ENCODE peak calls at places on chromosomes 11 and 22, in seven cellular contexts. X is CD4-positive, CD25-positive, alpha-beta regulatory T cell; R is thoracic aorta; E is lung; C is H1; U is psoas muscle; K is astrocyte. V is an unnamed sample. For H3K4me1, the result is how much of the 10 kb centered on the place peaks cover.

GRCh38 chr22:45230026-45230845 is 10.5 kb downstream of the KIAA0930 start:
- DNase-seq in X (no peak), R (no peak), E (no peak), C (no peak), U (peak), K (no peak), V (no peak)

GRCh38 chr11:101187748-101188147 is 58.1 kb upstream of the PGR start:
- DNase-seq in X (no peak), R (no peak), E (no peak), C (no peak), U (no peak), K (no peak), V (no peak)

GRCh38 chr11:103532133-103532788 is 423.0 kb downstream of the DYNC2H1 start:
- DNase-seq in X (no peak), R (no peak), E (no peak), C (no peak), U (no peak), K (peak), V (no peak)

GRCh38 chr22:41197808-41198585 is 7.1 kb upstream of the L3MBTL2 start:
- DNase-seq in X (peak), R (no peak), E (no peak), C (no peak), U (peak), K (peak), V (peak)

GRCh38 chr11:130522284-130522961 is 74.0 kb downstream of the ADAMTS15 start:
- DNase-seq in X (no peak), R (peak), E (peak), C (peak), U (peak), K (peak), V (peak)

GRCh38 chr11:131218542-131218941 is 151.9 kb upstream of the NTM start:
- DNase-seq in X (no peak), R (no peak), E (no peak), C (no peak), U (no peak), K (no peak), V (no peak)

GRCh38 chr11:116207349-116207748 is 565.4 kb downstream of the BUD13 start:
- DNase-seq in X (no peak), R (no peak), E (no peak), C (no peak), U (no peak), K (no peak), V (peak)

GRCh38 chr11:83816572-83817187 is 530.5 kb upstream of the CCDC90B start:
- DNase-seq in X (peak), R (no peak), E (no peak), C (no peak), U (no peak), K (peak), V (no peak)

GRCh38 chr11:110759972-110760381 is 47.7 kb upstream of the ARHGAP20 start:
- DNase-seq in X (no peak), R (no peak), E (peak), C (no peak), U (no peak), K (peak), V (no peak)

GRCh38 chr11:20668844-20669832 is at the start of gene NELL1:
- DNase-seq in X (no peak), R (no peak), E (no peak), C (peak), U (no peak), K (no peak), V (no peak)

GRCh38 chr11:102966011-102966410 is 10.5 kb upstream of the MMP13 start:
- DNase-seq in X (no peak), R (no peak), E (no peak), C (no peak), U (no peak), K (no peak), V (no peak)

GRCh38 chr11:64049509-64049908 is 13.8 kb downstream of the FLRT1 start:
- DNase-seq in X (no peak), R (no peak), E (no peak), C (no peak), U (no peak), K (no peak), V (no peak)

GRCh38 chr22:49116486-49116885 is 711.2 kb downstream of the BRD1 start:
- DNase-seq in X (no peak), R (no peak), E (no peak), C (no peak), U (no peak), K (no peak), V (no peak)

GRCh38 chr11:61543606-61544306 is 35.2 kb downstream of the LRRC10B start:
- DNase-seq in X (no peak), R (no peak), E (no peak), C (no peak), U (no peak), K (peak), V (no peak)

GRCh38 chr22:27370281-27370680 is 431.3 kb downstream of the MN1 start:
- DNase-seq in X (no peak), R (no peak), E (peak), C (no peak), U (no peak), K (no peak), V (no peak)

GRCh38 chr22:50306753-50307749 is at the start of gene PLXNB2:
- DNase-seq in X (no peak), R (no peak), E (peak), C (peak), U (peak), K (peak), V (peak)

GRCh38 chr11:2998073-2998850 is 6.1 kb upstream of the NAP1L4 start:
- DNase-seq in X (no peak), R (no peak), E (no peak), C (no peak), U (no peak), K (no peak), V (no peak)

GRCh38 chr11:61955416-61956135 is 5.4 kb downstream of the BEST1 start:
- DNase-seq in X (peak), R (no peak), E (no peak), C (peak), U (peak), K (no peak), V (no peak)

GRCh38 chr11:69411257-69411924 is 70.1 kb upstream of the LINC01488 start:
- DNase-seq in X (no peak), R (no peak), E (no peak), C (no peak), U (no peak), K (no peak), V (no peak)

GRCh38 chr22:29766632-29767288 is at the start of gene ZMAT5:
- DNase-seq in X (peak), R (peak), E (peak), C (peak), U (peak), K (peak), V (peak)

GRCh38 chr11:73314121-73314948 is 6.3 kb downstream of the ARHGEF17 start:
- DNase-seq in X (no peak), R (no peak), E (peak), C (no peak), U (peak), K (peak), V (peak)

GRCh38 chr11:73312036-73312435 is 4.0 kb downstream of the ARHGEF17 start:
- DNase-seq in X (no peak), R (no peak), E (no peak), C (no peak), U (peak), K (no peak), V (no peak)

GRCh38 chr11:73313652-73314051 is 5.6 kb downstream of the ARHGEF17 start:
- DNase-seq in X (no peak), R (no peak), E (no peak), C (no peak), U (peak), K (no peak), V (no peak)

GRCh38 chr11:73311394-73311869 is 3.4 kb downstream of the ARHGEF17 start:
- DNase-seq in X (no peak), R (no peak), E (no peak), C (no peak), U (peak), K (no peak), V (peak)

DNA sequence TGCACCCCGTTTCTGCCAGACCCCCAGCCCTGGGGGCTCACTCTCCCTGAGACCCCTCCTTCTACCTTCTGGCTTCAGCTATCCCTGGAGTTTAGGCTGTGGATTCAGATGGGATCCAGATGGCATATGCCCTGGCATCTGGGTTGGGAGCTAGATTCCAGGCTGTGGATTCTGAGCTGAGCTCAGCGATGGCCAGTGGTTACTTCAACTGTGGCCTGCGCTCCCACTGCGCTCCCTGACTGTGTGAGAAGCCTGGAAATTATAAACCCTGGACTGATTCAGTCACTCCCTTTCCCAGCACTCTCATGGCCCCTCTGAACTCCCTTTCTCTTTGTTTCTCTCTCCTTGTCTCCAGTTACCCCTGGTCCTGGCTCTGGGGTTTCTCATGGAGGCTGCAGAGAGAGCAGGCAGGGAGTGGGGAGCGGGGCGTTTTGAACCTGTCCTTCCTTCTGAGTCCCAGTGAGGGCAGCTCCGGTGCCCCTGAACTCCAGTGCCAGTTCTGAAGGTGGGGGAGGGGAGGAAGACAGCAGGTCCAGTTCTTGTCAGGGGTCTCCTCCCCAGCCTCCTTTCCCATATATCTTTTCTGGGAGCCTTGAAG is 4.8 kb downstream of the ARHGEF17 start:
- DNase-seq in X (no peak), R (no peak), E (no peak), C (no peak), U (peak), K (no peak), V (peak)
- H3K4me3 ChIP-seq in X (no peak), R (peak), E (peak), C (no peak), U (peak), K (peak), V (peak)

GRCh38 chr11:121561716-121562115 is 108.9 kb upstream of the SORL1-AS1 start:
- DNase-seq in X (no peak), R (no peak), E (no peak), C (no peak), U (no peak), K (no peak), V (no peak)

GRCh38 chr11:121557348-121557747 is 104.6 kb upstream of the SORL1-AS1 start:
- DNase-seq in X (peak), R (no peak), E (no peak), C (no peak), U (no peak), K (peak), V (no peak)

GRCh38 chr11:121560251-121560650 is 107.5 kb upstream of the SORL1-AS1 start:
- DNase-seq in X (no peak), R (no peak), E (no peak), C (no peak), U (no peak), K (no peak), V (no peak)

GRCh38 chr11:121561240-121561639 is 108.5 kb upstream of the SORL1-AS1 start:
- DNase-seq in X (no peak), R (no peak), E (no peak), C (no peak), U (no peak), K (no peak), V (no peak)

DNA sequence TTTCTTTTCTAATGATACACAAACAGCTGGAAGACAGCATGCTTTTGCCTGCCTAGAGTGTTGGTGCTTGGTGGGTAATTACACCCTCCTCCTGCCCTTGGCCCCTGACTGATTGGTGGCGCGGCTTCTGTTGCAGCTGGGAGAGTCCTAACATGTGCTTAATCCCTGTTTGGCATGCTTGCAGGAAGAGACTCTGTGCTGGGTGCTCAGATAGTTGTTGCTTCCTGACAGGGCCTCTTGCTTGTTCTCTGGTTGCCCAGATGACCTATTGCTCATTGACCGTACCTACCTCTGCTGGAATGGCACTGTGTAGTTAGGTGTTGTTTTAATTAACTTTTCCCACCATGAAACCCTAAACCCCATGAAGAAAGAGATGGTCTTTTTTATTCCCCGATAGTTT is 107.0 kb upstream of the SORL1-AS1 start:
- DNase-seq in X (no peak), R (no peak), E (no peak), C (no peak), U (no peak), K (no peak), V (no peak)
- H3K4me1 ChIP-seq in X (under half), R (under half), E (under half), C (under half), U (under half), K (under half), V (under half)

DNA sequence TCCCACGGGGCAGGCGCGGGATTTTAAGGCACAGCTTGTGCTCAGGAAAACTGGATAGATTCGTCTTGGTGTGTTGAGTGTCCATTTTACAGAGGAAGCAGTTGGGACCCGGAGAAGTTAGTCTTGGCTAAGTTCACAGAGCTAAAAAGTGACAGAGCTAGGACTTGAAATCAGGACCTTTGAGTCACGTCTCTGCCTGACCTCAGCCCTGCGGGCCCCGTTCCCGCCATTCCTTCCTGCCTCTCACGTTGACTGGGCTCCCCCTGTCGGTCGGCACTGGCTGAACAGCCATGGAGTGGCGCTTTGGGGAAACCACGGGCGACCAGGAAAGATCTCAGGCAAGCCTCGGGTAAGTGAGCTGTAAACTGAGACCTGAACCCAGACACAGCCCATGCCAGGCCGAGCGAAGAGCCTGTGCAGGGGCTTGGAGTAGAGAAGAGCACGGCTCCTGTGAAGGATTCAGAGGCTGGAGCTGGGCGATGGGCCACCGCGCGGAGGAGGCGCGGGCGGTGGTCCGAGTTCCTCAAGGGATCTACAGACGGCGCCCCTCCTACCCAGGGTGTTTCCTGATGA is 54.1 kb downstream of the WNT11 start:
- DNase-seq in X (peak), R (peak), E (peak), C (peak), U (peak), K (peak), V (peak)
- H3K4me3 ChIP-seq in X (peak), R (peak), E (no peak), C (peak), U (peak), K (peak), V (peak)

GRCh38 chr22:31950226-31950625 is 5.9 kb downstream of the YWHAH start:
- DNase-seq in X (no peak), R (no peak), E (no peak), C (no peak), U (no peak), K (no peak), V (peak)
- H3K4me1 ChIP-seq in X (half or more), R (half or more), E (under half), C (under half), U (half or more), K (under half), V (half or more)

DNA sequence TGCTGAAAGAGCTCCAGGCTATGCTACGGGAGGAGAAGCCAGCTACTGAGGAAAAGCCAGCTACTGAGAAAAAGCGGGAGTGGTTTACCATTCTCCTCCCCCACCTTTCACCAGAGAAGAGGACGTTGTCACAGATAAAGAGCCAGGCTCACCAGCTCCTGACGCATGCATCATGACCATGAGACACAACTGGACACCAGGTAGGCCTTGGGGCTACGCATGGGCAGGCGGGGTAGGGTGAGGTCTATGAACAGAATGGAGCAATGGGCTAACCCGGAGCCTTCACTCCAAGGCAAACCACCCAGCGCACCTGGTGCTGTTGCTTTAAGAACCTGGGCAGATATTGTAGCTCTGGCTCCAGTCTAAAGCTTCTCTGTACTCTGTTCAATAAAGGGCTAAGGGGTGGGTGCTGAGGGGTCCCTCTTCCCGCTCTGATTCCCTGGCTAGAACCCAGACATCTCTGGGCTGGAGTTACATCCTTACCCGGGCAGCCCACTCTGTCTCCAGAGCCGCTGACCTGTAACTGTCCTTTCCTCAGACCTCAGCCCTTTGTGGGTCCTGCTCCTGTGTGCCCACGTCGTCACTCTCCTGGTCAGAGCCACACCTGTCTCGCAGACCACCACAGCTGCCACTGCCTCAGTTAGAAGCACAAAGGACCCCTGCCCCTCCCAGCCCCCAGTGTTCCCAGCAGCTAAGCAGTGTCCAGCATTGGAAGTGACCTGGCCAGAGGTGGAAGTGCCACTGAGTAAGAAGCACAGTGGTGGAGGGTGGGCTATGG is 1.3 kb downstream of the IL18BP start:
- DNase-seq in X (no peak), R (no peak), E (no peak), C (no peak), U (no peak), K (no peak), V (no peak)
- H3K4me3 ChIP-seq in X (peak), R (peak), E (no peak), C (no peak), U (peak), K (no peak), V (peak)